ENCODE peak calls at places on chromosomes 1 and 21, in four cellular contexts. One of them, this sample, is unnamed.

GRCh38 chr1:211259596-211260126 is 495 bp downstream of the RCOR3 start:
- DNase-seq in left ventricle myocardium inferior: peak
- DNase-seq in aorta: peak
- DNase-seq in RWPE1: peak
- DNase-seq in this sample: peak

GRCh38 chr1:154884868-154885706 is 15.0 kb upstream of the KCNN3 start:
- DNase-seq in left ventricle myocardium inferior: no peak
- DNase-seq in aorta: no peak
- DNase-seq in RWPE1: no peak
- DNase-seq in this sample: no peak

GRCh38 chr1:110339427-110340206 is 440 bp downstream of the RBM15 start:
- DNase-seq in left ventricle myocardium inferior: peak
- DNase-seq in aorta: peak
- DNase-seq in RWPE1: peak
- DNase-seq in this sample: peak

GRCh38 chr1:152186556-152187285 is 27.7 kb upstream of the RPTN start:
- DNase-seq in left ventricle myocardium inferior: no peak
- DNase-seq in aorta: no peak
- DNase-seq in RWPE1: no peak
- DNase-seq in this sample: no peak

GRCh38 chr1:152928671-152929070 is 18.3 kb upstream of the SPRR5 start:
- DNase-seq in left ventricle myocardium inferior: no peak
- DNase-seq in aorta: no peak
- DNase-seq in RWPE1: no peak
- DNase-seq in this sample: no peak

GRCh38 chr1:183032122-183032921 is 9.1 kb downstream of the LAMC1 start:
- DNase-seq in left ventricle myocardium inferior: no peak
- DNase-seq in aorta: no peak
- DNase-seq in RWPE1: no peak
- DNase-seq in this sample: no peak

GRCh38 chr1:52629021-52629643 is 3.8 kb upstream of the SHISAL2A start:
- DNase-seq in left ventricle myocardium inferior: no peak
- DNase-seq in aorta: no peak
- DNase-seq in RWPE1: no peak
- DNase-seq in this sample: no peak

GRCh38 chr1:84960371-84960770 is 36.5 kb downstream of the MCOLN2 start:
- DNase-seq in left ventricle myocardium inferior: no peak
- DNase-seq in aorta: no peak
- DNase-seq in RWPE1: no peak
- DNase-seq in this sample: no peak

GRCh38 chr1:236103059-236103458 is 38.2 kb upstream of the NID1 start:
- DNase-seq in left ventricle myocardium inferior: no peak
- DNase-seq in aorta: peak
- DNase-seq in RWPE1: no peak
- DNase-seq in this sample: no peak

GRCh38 chr1:97680894-97681293 is 239.9 kb downstream of the DPYD start:
- DNase-seq in left ventricle myocardium inferior: no peak
- DNase-seq in aorta: no peak
- DNase-seq in RWPE1: no peak
- DNase-seq in this sample: no peak

GRCh38 chr21:42010507-42011493 is 640 bp upstream of the ZBTB21 start:
- DNase-seq in left ventricle myocardium inferior: no peak
- DNase-seq in aorta: peak
- DNase-seq in RWPE1: peak
- DNase-seq in this sample: peak

GRCh38 chr1:16101618-16102017 is 28.2 kb upstream of the FAM131C start:
- DNase-seq in left ventricle myocardium inferior: no peak
- DNase-seq in aorta: peak
- DNase-seq in RWPE1: no peak
- DNase-seq in this sample: no peak

GRCh38 chr21:35323947-35324346 is 274.8 kb upstream of the RUNX1 start:
- DNase-seq in left ventricle myocardium inferior: peak
- DNase-seq in aorta: peak
- DNase-seq in RWPE1: no peak
- DNase-seq in this sample: no peak

GRCh38 chr1:17558954-17559617 is 19.6 kb downstream of the ARHGEF10L start:
- DNase-seq in left ventricle myocardium inferior: no peak
- DNase-seq in aorta: no peak
- DNase-seq in RWPE1: no peak
- DNase-seq in this sample: no peak

GRCh38 chr1:44227211-44227610 is 13.9 kb downstream of the DMAP1 start:
- DNase-seq in left ventricle myocardium inferior: no peak
- DNase-seq in aorta: no peak
- DNase-seq in RWPE1: no peak
- DNase-seq in this sample: no peak

GRCh38 chr1:21874778-21875547 is 62.1 kb downstream of the HSPG2 start:
- DNase-seq in left ventricle myocardium inferior: no peak
- DNase-seq in aorta: no peak
- DNase-seq in RWPE1: no peak
- DNase-seq in this sample: no peak

GRCh38 chr1:91809267-91809666 is 76.7 kb downstream of the TGFBR3 start:
- DNase-seq in left ventricle myocardium inferior: no peak
- DNase-seq in aorta: no peak
- DNase-seq in RWPE1: no peak
- DNase-seq in this sample: no peak

GRCh38 chr1:227521782-227522181 is 41.6 kb upstream of the ZNF678 start:
- DNase-seq in left ventricle myocardium inferior: no peak
- DNase-seq in aorta: no peak
- DNase-seq in RWPE1: no peak
- DNase-seq in this sample: no peak

GRCh38 chr1:44798481-44799365 is 1.5 kb upstream of the PLK3 start:
- DNase-seq in left ventricle myocardium inferior: peak
- DNase-seq in aorta: peak
- DNase-seq in RWPE1: no peak
- DNase-seq in this sample: no peak

GRCh38 chr1:96968582-96969378 is 247.2 kb downstream of the PTBP2 start:
- DNase-seq in left ventricle myocardium inferior: no peak
- DNase-seq in aorta: no peak
- DNase-seq in RWPE1: no peak
- DNase-seq in this sample: no peak

GRCh38 chr1:97136971-97137370 is 415.4 kb downstream of the PTBP2 start:
- DNase-seq in left ventricle myocardium inferior: no peak
- DNase-seq in aorta: no peak
- DNase-seq in RWPE1: no peak
- DNase-seq in this sample: no peak

GRCh38 chr1:67953301-67953700 is 97.1 kb downstream of the DIRAS3 start:
- DNase-seq in left ventricle myocardium inferior: no peak
- DNase-seq in aorta: no peak
- DNase-seq in RWPE1: no peak
- DNase-seq in this sample: no peak

GRCh38 chr1:202553560-202554038 is 156.7 kb downstream of the SYT2 start:
- DNase-seq in left ventricle myocardium inferior: no peak
- DNase-seq in aorta: no peak
- DNase-seq in RWPE1: no peak
- DNase-seq in this sample: no peak

GRCh38 chr1:214678386-214678785 is 75.4 kb downstream of the CENPF start:
- DNase-seq in left ventricle myocardium inferior: no peak
- DNase-seq in aorta: no peak
- DNase-seq in RWPE1: no peak
- DNase-seq in this sample: no peak

GRCh38 chr1:156475568-156476500 is 24.7 kb downstream of the MEF2D start:
- DNase-seq in left ventricle myocardium inferior: peak
- DNase-seq in aorta: peak
- DNase-seq in RWPE1: no peak
- DNase-seq in this sample: no peak

GRCh38 chr1:227898502-227899140 is 49.1 kb downstream of the WNT9A start:
- DNase-seq in left ventricle myocardium inferior: no peak
- DNase-seq in aorta: peak
- DNase-seq in RWPE1: no peak
- DNase-seq in this sample: peak

GRCh38 chr1:183223467-183223866 is 37.4 kb downstream of the LAMC2 start:
- DNase-seq in left ventricle myocardium inferior: no peak
- DNase-seq in aorta: no peak
- DNase-seq in RWPE1: no peak
- DNase-seq in this sample: no peak

GRCh38 chr1:169576241-169576933 is 9.9 kb downstream of the F5 start:
- DNase-seq in left ventricle myocardium inferior: peak
- DNase-seq in aorta: no peak
- DNase-seq in RWPE1: no peak
- DNase-seq in this sample: no peak

GRCh38 chr1:229874150-229874549 is 192.9 kb upstream of the GALNT2 start:
- DNase-seq in left ventricle myocardium inferior: no peak
- DNase-seq in aorta: no peak
- DNase-seq in RWPE1: no peak
- DNase-seq in this sample: no peak

GRCh38 chr1:67250051-67250653 is 57.5 kb upstream of the IL12RB2 start:
- DNase-seq in left ventricle myocardium inferior: no peak
- DNase-seq in aorta: no peak
- DNase-seq in RWPE1: no peak
- DNase-seq in this sample: no peak

GRCh38 chr1:17232759-17233661 is 15.9 kb upstream of the PADI3 start:
- DNase-seq in left ventricle myocardium inferior: no peak
- DNase-seq in aorta: no peak
- DNase-seq in RWPE1: peak
- DNase-seq in this sample: no peak

GRCh38 chr21:29633766-29634165 is 306.0 kb downstream of the GRIK1 start:
- DNase-seq in left ventricle myocardium inferior: no peak
- DNase-seq in aorta: no peak
- DNase-seq in RWPE1: no peak
- DNase-seq in this sample: no peak

GRCh38 chr1:150267896-150268295 is 920 bp downstream of the APH1A start:
- DNase-seq in left ventricle myocardium inferior: no peak
- DNase-seq in aorta: no peak
- DNase-seq in RWPE1: no peak
- DNase-seq in this sample: no peak

GRCh38 chr1:89605692-89606091 is 27.2 kb upstream of the LRRC8C start:
- DNase-seq in left ventricle myocardium inferior: no peak
- DNase-seq in aorta: no peak
- DNase-seq in RWPE1: peak
- DNase-seq in this sample: no peak

GRCh38 chr1:41918450-41919043 is at the start of gene HIVEP3:
- DNase-seq in left ventricle myocardium inferior: no peak
- DNase-seq in aorta: no peak
- DNase-seq in RWPE1: peak
- DNase-seq in this sample: no peak

DNA sequence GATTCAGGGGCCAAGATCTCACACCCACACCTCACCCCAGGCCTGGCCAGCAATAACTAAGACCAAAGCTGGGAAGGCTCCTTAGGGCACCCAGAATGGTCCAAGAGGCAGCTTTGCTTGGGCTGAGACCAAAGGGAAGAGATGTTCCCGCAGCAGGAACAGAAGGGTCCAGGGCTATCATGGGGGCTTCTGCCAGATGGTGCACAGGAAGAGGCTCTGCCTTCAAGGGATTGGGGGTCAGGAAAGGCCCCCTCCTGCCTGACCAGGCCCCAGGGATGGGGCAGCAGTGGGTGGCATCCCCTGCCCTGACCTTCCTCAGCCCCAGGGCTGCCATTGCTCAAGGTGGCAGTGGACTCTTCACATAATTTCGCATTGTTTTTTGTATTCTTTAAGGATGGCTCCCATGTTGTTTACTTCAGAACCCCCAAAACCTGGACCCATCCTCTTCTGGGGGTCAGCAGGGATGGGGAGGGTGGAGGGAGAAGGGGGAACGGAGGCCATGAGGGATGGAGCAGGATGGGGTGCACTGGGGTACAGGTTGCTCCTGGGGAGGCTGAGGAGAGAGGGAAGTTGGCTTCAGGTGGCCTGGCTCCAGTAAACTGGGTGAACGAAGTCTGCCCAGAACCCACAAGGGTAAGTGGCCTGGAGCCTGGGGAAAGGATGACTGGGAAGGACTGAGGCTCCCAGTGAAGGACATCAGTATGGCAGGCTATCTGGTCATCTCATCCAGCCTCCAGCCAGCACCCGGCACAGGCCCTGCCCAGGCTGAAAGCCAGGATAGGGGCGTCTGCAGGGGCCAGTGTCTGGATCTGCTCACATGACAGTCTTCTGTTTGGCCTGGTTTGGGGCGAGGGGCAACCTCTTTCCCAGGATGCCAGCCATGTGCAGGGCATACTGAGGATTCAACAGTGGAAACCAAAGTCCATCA is 2.6 kb upstream of the NADK start:
- DNase-seq in left ventricle myocardium inferior: no peak
- DNase-seq in aorta: no peak
- DNase-seq in RWPE1: peak
- DNase-seq in this sample: no peak
- H3K27ac ChIP-seq in left ventricle myocardium inferior: peak
- H3K27ac ChIP-seq in aorta: no peak
- H3K27ac ChIP-seq in RWPE1: peak
- H3K27ac ChIP-seq in this sample: peak

DNA sequence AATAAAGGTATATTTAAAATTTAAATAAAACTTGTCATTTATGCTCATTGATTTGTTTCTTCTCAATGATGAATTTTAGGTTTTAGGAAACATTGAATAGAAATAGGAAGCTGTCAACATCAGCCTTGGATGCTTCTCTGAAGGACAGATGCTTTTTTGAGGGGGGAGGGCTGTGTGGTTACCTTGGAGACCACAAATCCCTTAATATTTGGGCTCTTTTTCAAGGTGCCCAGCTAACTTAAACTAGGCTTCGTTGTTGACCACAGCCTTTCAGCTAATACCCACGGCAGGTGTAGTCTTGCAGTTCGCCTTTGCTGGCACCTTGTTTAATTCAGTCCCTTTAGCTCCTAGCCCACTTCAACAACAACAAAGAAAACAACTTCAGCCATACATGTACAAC is 22.5 kb downstream of the TENT5C start:
- DNase-seq in left ventricle myocardium inferior: no peak
- DNase-seq in aorta: no peak
- DNase-seq in RWPE1: no peak
- DNase-seq in this sample: no peak
- H3K27ac ChIP-seq in left ventricle myocardium inferior: no peak
- H3K27ac ChIP-seq in aorta: no peak
- H3K27ac ChIP-seq in RWPE1: no peak
- H3K27ac ChIP-seq in this sample: no peak

GRCh38 chr1:245154429-245155185 is at the start of gene KIF26B:
- DNase-seq in left ventricle myocardium inferior: no peak
- DNase-seq in aorta: no peak
- DNase-seq in RWPE1: peak
- DNase-seq in this sample: no peak
- H3K27ac ChIP-seq in left ventricle myocardium inferior: peak
- H3K27ac ChIP-seq in aorta: no peak
- H3K27ac ChIP-seq in RWPE1: no peak
- H3K27ac ChIP-seq in this sample: no peak

DNA sequence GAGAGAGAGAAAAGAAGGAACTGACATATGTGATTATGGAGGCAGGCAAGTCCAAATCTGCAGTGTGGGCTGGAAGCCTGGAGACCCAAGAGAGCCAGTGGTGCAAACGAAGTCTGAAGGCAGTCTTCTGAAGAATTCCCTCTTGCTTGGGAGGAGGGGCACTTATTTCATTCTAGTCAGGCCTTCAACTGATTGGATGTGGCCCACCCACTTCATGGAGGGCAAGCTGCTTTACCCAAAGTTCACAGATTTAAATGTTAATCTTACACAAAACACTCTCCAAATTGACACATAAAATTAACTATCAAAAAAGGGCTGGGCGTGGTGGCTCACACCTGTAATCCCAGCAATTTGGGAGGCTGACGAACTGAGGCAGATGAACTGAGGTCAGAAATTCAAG is 103.5 kb upstream of the RAB3GAP2 start:
- DNase-seq in left ventricle myocardium inferior: no peak
- DNase-seq in aorta: no peak
- DNase-seq in RWPE1: no peak
- DNase-seq in this sample: no peak
- H3K27ac ChIP-seq in left ventricle myocardium inferior: no peak
- H3K27ac ChIP-seq in aorta: no peak
- H3K27ac ChIP-seq in RWPE1: no peak
- H3K27ac ChIP-seq in this sample: no peak

This sample was measured in CD4-positive, alpha-beta T cell.